ENCODE peak calls at places on chromosomes 4 and X, in nine cellular contexts. One of them, this sample, is unnamed.

GRCh38 chrX:9416562-9417319 is 48.1 kb upstream of the TBL1X start:
- DNase-seq in heart right ventricle: no peak
- DNase-seq in fibroblast of lung: peak; percentile 79
- DNase-seq in colonic mucosa: no peak
- DNase-seq in H1: no peak
- DNase-seq in heart left ventricle: no peak
- DNase-seq in OCI-LY7: no peak
- DNase-seq in RWPE2: no peak
- DNase-seq in spleen: no peak
- DNase-seq in this sample: no peak

GRCh38 chr4:114857831-114858230 is 255.6 kb downstream of the NDST4 start:
- DNase-seq in colonic mucosa: no peak
- DNase-seq in OCI-LY7: no peak
- DNase-seq in RWPE2: no peak
- DNase-seq in fibroblast of lung: no peak
- DNase-seq in heart left ventricle: no peak
- DNase-seq in spleen: no peak
- DNase-seq in heart right ventricle: no peak
- DNase-seq in H1: no peak
- DNase-seq in this sample: no peak

GRCh38 chrX:36434521-36434920 is 515.0 kb downstream of the CFAP47 start:
- DNase-seq in heart left ventricle: no peak
- DNase-seq in spleen: no peak
- DNase-seq in OCI-LY7: no peak
- DNase-seq in H1: no peak
- DNase-seq in heart right ventricle: no peak
- DNase-seq in RWPE2: no peak
- DNase-seq in fibroblast of lung: peak; percentile 15
- DNase-seq in colonic mucosa: no peak
- DNase-seq in this sample: no peak

GRCh38 chrX:135389717-135390116 is 32.0 kb upstream of the SMIM10L2A start:
- DNase-seq in RWPE2: peak; percentile 26
- DNase-seq in OCI-LY7: no peak
- DNase-seq in heart right ventricle: no peak
- DNase-seq in H1: no peak
- DNase-seq in fibroblast of lung: no peak
- DNase-seq in heart left ventricle: no peak
- DNase-seq in spleen: no peak
- DNase-seq in colonic mucosa: no peak
- DNase-seq in this sample: peak; percentile 17

GRCh38 chr4:70300215-70300614 is 34.6 kb upstream of the CABS1 start:
- DNase-seq in colonic mucosa: no peak
- DNase-seq in RWPE2: no peak
- DNase-seq in H1: no peak
- DNase-seq in heart right ventricle: no peak
- DNase-seq in OCI-LY7: no peak
- DNase-seq in spleen: no peak
- DNase-seq in heart left ventricle: no peak
- DNase-seq in fibroblast of lung: no peak
- DNase-seq in this sample: no peak

GRCh38 chrX:49139713-49140112 is 16.2 kb upstream of the GPKOW start:
- DNase-seq in H1: no peak
- DNase-seq in RWPE2: no peak
- DNase-seq in heart left ventricle: no peak
- DNase-seq in fibroblast of lung: no peak
- DNase-seq in OCI-LY7: no peak
- DNase-seq in spleen: no peak
- DNase-seq in colonic mucosa: no peak
- DNase-seq in heart right ventricle: no peak
- DNase-seq in this sample: no peak

GRCh38 chr4:151250706-151251105 is 26.3 kb upstream of the PRSS48 start:
- DNase-seq in heart left ventricle: no peak
- DNase-seq in spleen: no peak
- DNase-seq in RWPE2: no peak
- DNase-seq in colonic mucosa: no peak
- DNase-seq in fibroblast of lung: no peak
- DNase-seq in OCI-LY7: no peak
- DNase-seq in heart right ventricle: no peak
- DNase-seq in H1: peak; percentile 59
- DNase-seq in this sample: no peak

GRCh38 chr4:95779447-95779846 is 60.4 kb upstream of the PDHA2 start:
- DNase-seq in heart left ventricle: no peak
- DNase-seq in heart right ventricle: no peak
- DNase-seq in RWPE2: no peak
- DNase-seq in spleen: no peak
- DNase-seq in OCI-LY7: no peak
- DNase-seq in colonic mucosa: no peak
- DNase-seq in H1: no peak
- DNase-seq in fibroblast of lung: no peak
- DNase-seq in this sample: no peak

GRCh38 chrX:68696267-68696666 is 48.8 kb downstream of the STARD8 start:
- DNase-seq in RWPE2: no peak
- DNase-seq in fibroblast of lung: no peak
- DNase-seq in colonic mucosa: no peak
- DNase-seq in spleen: peak; percentile 71
- DNase-seq in OCI-LY7: no peak
- DNase-seq in heart left ventricle: no peak
- DNase-seq in heart right ventricle: no peak
- DNase-seq in H1: no peak
- DNase-seq in this sample: no peak

GRCh38 chr4:75499900-75500299 is 14.3 kb downstream of the RCHY1 start:
- DNase-seq in spleen: no peak
- DNase-seq in heart right ventricle: no peak
- DNase-seq in H1: no peak
- DNase-seq in colonic mucosa: no peak
- DNase-seq in RWPE2: no peak
- DNase-seq in OCI-LY7: no peak
- DNase-seq in heart left ventricle: no peak
- DNase-seq in fibroblast of lung: no peak
- DNase-seq in this sample: no peak

GRCh38 chrX:20248592-20249192 is 18.0 kb downstream of the RPS6KA3 start:
- DNase-seq in H1: no peak
- DNase-seq in RWPE2: no peak
- DNase-seq in spleen: no peak
- DNase-seq in colonic mucosa: no peak
- DNase-seq in heart left ventricle: no peak
- DNase-seq in OCI-LY7: peak; percentile 10
- DNase-seq in fibroblast of lung: no peak
- DNase-seq in heart right ventricle: no peak
- DNase-seq in this sample: no peak
- H3K4me1 ChIP-seq in H1: no peaks in the 10 kb centered on the region
- H3K4me1 ChIP-seq in RWPE2: no peaks in the 10 kb centered on the region
- H3K4me1 ChIP-seq in spleen: peaks cover 8% of the 10 kb centered on the region
- H3K4me1 ChIP-seq in colonic mucosa: no peaks in the 10 kb centered on the region
- H3K4me1 ChIP-seq in heart left ventricle: no peaks in the 10 kb centered on the region
- H3K4me1 ChIP-seq in OCI-LY7: peaks cover 12% of the 10 kb centered on the region
- H3K4me1 ChIP-seq in fibroblast of lung: no peaks in the 10 kb centered on the region
- H3K4me1 ChIP-seq in heart right ventricle: peaks cover 9% of the 10 kb centered on the region
- H3K4me1 ChIP-seq in this sample: peaks cover 6% of the 10 kb centered on the region

GRCh38 chrX:19746919-19747671 is 140.3 kb downstream of the SH3KBP1 start:
- DNase-seq in fibroblast of lung: no peak
- DNase-seq in colonic mucosa: no peak
- DNase-seq in heart left ventricle: no peak
- DNase-seq in spleen: no peak
- DNase-seq in RWPE2: no peak
- DNase-seq in H1: no peak
- DNase-seq in heart right ventricle: no peak
- DNase-seq in OCI-LY7: no peak
- DNase-seq in this sample: no peak
- H3K4me1 ChIP-seq in fibroblast of lung: no peaks in the 10 kb centered on the region
- H3K4me1 ChIP-seq in colonic mucosa: no peaks in the 10 kb centered on the region
- H3K4me1 ChIP-seq in heart left ventricle: peaks cover 4% of the 10 kb centered on the region
- H3K4me1 ChIP-seq in spleen: peaks cover 49% of the 10 kb centered on the region
- H3K4me1 ChIP-seq in RWPE2: no peaks in the 10 kb centered on the region
- H3K4me1 ChIP-seq in H1: peaks cover 7% of the 10 kb centered on the region
- H3K4me1 ChIP-seq in heart right ventricle: peaks cover 8% of the 10 kb centered on the region
- H3K4me1 ChIP-seq in OCI-LY7: peaks cover 89% of the 10 kb centered on the region
- H3K4me1 ChIP-seq in this sample: no peaks in the 10 kb centered on the region

GRCh38 chr4:158789853-158790252 is 21.0 kb downstream of the FNIP2 start:
- DNase-seq in H1: no peak
- DNase-seq in fibroblast of lung: no peak
- DNase-seq in heart left ventricle: no peak
- DNase-seq in colonic mucosa: no peak
- DNase-seq in RWPE2: no peak
- DNase-seq in heart right ventricle: no peak
- DNase-seq in spleen: no peak
- DNase-seq in OCI-LY7: no peak
- DNase-seq in this sample: no peak
- H3K4me1 ChIP-seq in H1: peaks cover 2% of the 10 kb centered on the region
- H3K4me1 ChIP-seq in fibroblast of lung: peaks cover 2% of the 10 kb centered on the region
- H3K4me1 ChIP-seq in heart left ventricle: peaks cover 72% of the 10 kb centered on the region
- H3K4me1 ChIP-seq in colonic mucosa: peaks cover 5% of the 10 kb centered on the region
- H3K4me1 ChIP-seq in RWPE2: peaks cover 9% of the 10 kb centered on the region
- H3K4me1 ChIP-seq in heart right ventricle: peaks cover 93% of the 10 kb centered on the region
- H3K4me1 ChIP-seq in spleen: peaks cover 4% of the 10 kb centered on the region
- H3K4me1 ChIP-seq in OCI-LY7: no peaks in the 10 kb centered on the region
- H3K4me1 ChIP-seq in this sample: peaks cover 9% of the 10 kb centered on the region

GRCh38 chr4:41156574-41156973 is 57.8 kb downstream of the APBB2 start:
- DNase-seq in RWPE2: no peak
- DNase-seq in heart left ventricle: no peak
- DNase-seq in spleen: no peak
- DNase-seq in fibroblast of lung: peak; percentile 24
- DNase-seq in heart right ventricle: no peak
- DNase-seq in colonic mucosa: no peak
- DNase-seq in H1: no peak
- DNase-seq in OCI-LY7: no peak
- DNase-seq in this sample: no peak

GRCh38 chr4:41157009-41157408 is 57.3 kb downstream of the APBB2 start:
- DNase-seq in OCI-LY7: no peak
- DNase-seq in heart left ventricle: no peak
- DNase-seq in spleen: no peak
- DNase-seq in colonic mucosa: no peak
- DNase-seq in fibroblast of lung: no peak
- DNase-seq in RWPE2: no peak
- DNase-seq in H1: no peak
- DNase-seq in heart right ventricle: no peak
- DNase-seq in this sample: no peak

GRCh38 chr4:41160010-41160789 is 54.1 kb downstream of the APBB2 start:
- DNase-seq in colonic mucosa: no peak
- DNase-seq in OCI-LY7: no peak
- DNase-seq in RWPE2: peak; percentile 98
- DNase-seq in spleen: no peak
- DNase-seq in heart left ventricle: no peak
- DNase-seq in heart right ventricle: no peak
- DNase-seq in H1: no peak
- DNase-seq in fibroblast of lung: peak; percentile 82
- DNase-seq in this sample: peak; percentile 87

GRCh38 chr4:41158756-41159155 is 55.6 kb downstream of the APBB2 start:
- DNase-seq in H1: no peak
- DNase-seq in spleen: no peak
- DNase-seq in RWPE2: no peak
- DNase-seq in OCI-LY7: no peak
- DNase-seq in fibroblast of lung: no peak
- DNase-seq in colonic mucosa: no peak
- DNase-seq in heart right ventricle: no peak
- DNase-seq in heart left ventricle: no peak
- DNase-seq in this sample: no peak

DNA sequence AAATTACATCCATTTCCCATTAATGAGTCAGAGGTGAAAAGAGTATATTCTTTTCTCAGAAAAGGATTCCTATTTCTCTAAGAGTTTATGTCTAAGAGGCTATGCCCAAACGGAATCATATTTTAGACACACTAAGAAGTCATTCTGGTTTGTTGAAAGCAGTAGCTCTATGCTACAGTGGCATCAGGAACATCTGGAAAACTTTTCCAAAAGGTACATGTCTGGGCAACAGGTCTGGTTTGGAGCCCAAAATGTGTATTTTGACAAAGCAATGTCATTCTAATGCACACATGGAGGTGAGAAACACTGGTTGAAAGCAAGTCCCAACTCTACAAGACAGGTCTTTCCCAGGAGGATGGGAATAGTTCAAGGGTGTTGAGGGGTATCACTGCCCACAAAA is 56.1 kb downstream of the APBB2 start:
- DNase-seq in RWPE2: no peak
- DNase-seq in colonic mucosa: no peak
- DNase-seq in heart right ventricle: no peak
- DNase-seq in H1: no peak
- DNase-seq in OCI-LY7: no peak
- DNase-seq in heart left ventricle: no peak
- DNase-seq in spleen: no peak
- DNase-seq in fibroblast of lung: no peak
- DNase-seq in this sample: no peak
- H3K4me1 ChIP-seq in RWPE2: peaks cover 88% of the 10 kb centered on the region
- H3K4me1 ChIP-seq in colonic mucosa: no peaks in the 10 kb centered on the region
- H3K4me1 ChIP-seq in heart right ventricle: peaks cover 50% of the 10 kb centered on the region
- H3K4me1 ChIP-seq in H1: no peaks in the 10 kb centered on the region
- H3K4me1 ChIP-seq in OCI-LY7: no peaks in the 10 kb centered on the region
- H3K4me1 ChIP-seq in heart left ventricle: peaks cover 43% of the 10 kb centered on the region
- H3K4me1 ChIP-seq in spleen: no peaks in the 10 kb centered on the region
- H3K4me1 ChIP-seq in fibroblast of lung: peaks cover 20% of the 10 kb centered on the region
- H3K4me1 ChIP-seq in this sample: peaks cover 78% of the 10 kb centered on the region

GRCh38 chr4:26076000-26076587 is 162.1 kb downstream of the SMIM20 start:
- DNase-seq in heart left ventricle: no peak
- DNase-seq in spleen: no peak
- DNase-seq in OCI-LY7: no peak
- DNase-seq in colonic mucosa: no peak
- DNase-seq in H1: no peak
- DNase-seq in RWPE2: no peak
- DNase-seq in fibroblast of lung: peak; percentile 47
- DNase-seq in heart right ventricle: no peak
- DNase-seq in this sample: no peak

GRCh38 chr4:26074672-26075071 is 160.7 kb downstream of the SMIM20 start:
- DNase-seq in RWPE2: no peak
- DNase-seq in heart right ventricle: no peak
- DNase-seq in fibroblast of lung: no peak
- DNase-seq in OCI-LY7: no peak
- DNase-seq in colonic mucosa: no peak
- DNase-seq in heart left ventricle: no peak
- DNase-seq in spleen: no peak
- DNase-seq in H1: no peak
- DNase-seq in this sample: no peak

GRCh38 chr4:26077840-26078239 is 163.8 kb downstream of the SMIM20 start:
- DNase-seq in RWPE2: no peak
- DNase-seq in heart left ventricle: no peak
- DNase-seq in H1: no peak
- DNase-seq in OCI-LY7: no peak
- DNase-seq in colonic mucosa: no peak
- DNase-seq in fibroblast of lung: no peak
- DNase-seq in heart right ventricle: no peak
- DNase-seq in spleen: no peak
- DNase-seq in this sample: no peak

GRCh38 chr4:26075588-26075987 is 161.6 kb downstream of the SMIM20 start:
- DNase-seq in H1: no peak
- DNase-seq in spleen: no peak
- DNase-seq in colonic mucosa: no peak
- DNase-seq in heart right ventricle: no peak
- DNase-seq in OCI-LY7: no peak
- DNase-seq in RWPE2: no peak
- DNase-seq in fibroblast of lung: no peak
- DNase-seq in heart left ventricle: no peak
- DNase-seq in this sample: no peak

DNA sequence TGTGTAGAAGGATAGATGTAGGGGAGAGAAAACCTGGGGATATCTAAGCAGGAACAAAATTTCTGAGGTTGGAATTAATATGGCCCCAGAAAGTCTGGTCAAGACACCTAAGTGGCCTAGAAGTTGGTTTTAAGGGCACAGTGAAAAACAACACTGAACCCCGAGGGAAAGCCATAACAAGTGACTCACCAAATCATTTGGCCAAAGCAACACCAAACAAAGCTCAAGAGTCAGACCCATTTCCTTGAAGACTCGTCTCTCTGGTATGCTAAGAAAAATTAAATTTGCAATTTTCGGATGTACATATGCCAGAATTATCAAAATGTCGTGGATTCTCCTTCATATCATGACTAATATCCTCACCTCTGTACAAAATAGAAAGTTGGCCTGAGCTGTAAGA is 162.9 kb downstream of the SMIM20 start:
- DNase-seq in H1: no peak
- DNase-seq in colonic mucosa: no peak
- DNase-seq in RWPE2: no peak
- DNase-seq in spleen: no peak
- DNase-seq in heart right ventricle: no peak
- DNase-seq in OCI-LY7: no peak
- DNase-seq in heart left ventricle: no peak
- DNase-seq in fibroblast of lung: no peak
- DNase-seq in this sample: no peak
- H3K4me1 ChIP-seq in H1: peaks cover 4% of the 10 kb centered on the region
- H3K4me1 ChIP-seq in colonic mucosa: no peaks in the 10 kb centered on the region
- H3K4me1 ChIP-seq in RWPE2: peaks cover 18% of the 10 kb centered on the region
- H3K4me1 ChIP-seq in spleen: peaks cover 21% of the 10 kb centered on the region
- H3K4me1 ChIP-seq in heart right ventricle: no peaks in the 10 kb centered on the region
- H3K4me1 ChIP-seq in OCI-LY7: no peaks in the 10 kb centered on the region
- H3K4me1 ChIP-seq in heart left ventricle: no peaks in the 10 kb centered on the region
- H3K4me1 ChIP-seq in fibroblast of lung: no peaks in the 10 kb centered on the region
- H3K4me1 ChIP-seq in this sample: peaks cover 24% of the 10 kb centered on the region

This sample was measured in keratinocyte.